ENCODE peak calls at places on chromosomes 1 and 21, in eight cellular contexts. Q is mesothelial cell of epicardium, B is fibroblast of pulmonary artery, R is neural progenitor cell, L is GM06990, H is A549, I is HFFc6, M is neural crest cell. D is an unnamed sample.

GRCh38 chr1:209406111-209406654 is 177.3 kb upstream of the CAMK1G start:
- DNase-seq in B (no peak), H (no peak), I (no peak), Q (no peak), L (no peak), M (no peak), R (no peak), D (no peak)

GRCh38 chr1:187092104-187092503 is 263.4 kb downstream of the PLA2G4A start:
- DNase-seq in H (no peak), B (no peak), M (no peak), I (no peak), L (no peak), Q (no peak), R (no peak), D (no peak)

GRCh38 chr1:77605246-77606026 is 77.0 kb downstream of the ZZZ3 start:
- DNase-seq in Q (no peak), H (no peak), B (peak), L (no peak), I (peak), M (no peak), R (no peak), D (no peak)

GRCh38 chr1:238153939-238154338 is 263.2 kb upstream of the ZP4 start:
- DNase-seq in Q (no peak), H (no peak), I (no peak), M (no peak), L (no peak), R (no peak), B (no peak), D (no peak)

GRCh38 chr1:85125891-85126290 is 74.9 kb downstream of the SYDE2 start:
- DNase-seq in R (no peak), H (no peak), B (no peak), L (no peak), M (no peak), Q (no peak), I (no peak), D (no peak)

GRCh38 chr1:71047635-71048607 is at the start of gene PTGER3:
- DNase-seq in R (peak), M (peak), L (peak), Q (peak), I (no peak), B (no peak), H (no peak), D (peak)

GRCh38 chr1:34361781-34362357 is 185.2 kb downstream of the C1orf94 start:
- DNase-seq in B (no peak), Q (peak), L (peak), H (no peak), R (no peak), I (no peak), M (no peak), D (no peak)

GRCh38 chr21:46168659-46169386 is 13.4 kb upstream of the FTCD start:
- DNase-seq in R (no peak), L (no peak), Q (no peak), I (no peak), H (no peak), M (no peak), B (no peak), D (no peak)

GRCh38 chr21:39863111-39863510 is 4.1 kb upstream of the PCP4 start:
- DNase-seq in R (no peak), H (no peak), Q (no peak), I (no peak), B (no peak), M (no peak), L (no peak), D (no peak)

GRCh38 chr21:21018841-21019240 is 20.6 kb downstream of the NCAM2 start:
- DNase-seq in B (no peak), M (no peak), Q (no peak), R (no peak), I (no peak), H (no peak), L (no peak), D (no peak)

GRCh38 chr1:9494936-9495758 is 44.1 kb upstream of the SLC25A33 start:
- DNase-seq in M (peak), Q (peak), L (peak), H (peak), I (no peak), B (peak), R (peak), D (peak)

GRCh38 chr1:165402517-165403111 is 42.3 kb downstream of the RXRG start:
- DNase-seq in M (no peak), I (no peak), L (no peak), B (no peak), Q (no peak), H (no peak), R (no peak), D (no peak)

GRCh38 chr1:15238789-15239188 is 8.2 kb upstream of the FHAD1 start:
- DNase-seq in Q (no peak), I (no peak), R (no peak), B (no peak), L (no peak), M (no peak), H (no peak), D (no peak)

GRCh38 chr21:42811960-42812359 is 67.4 kb downstream of the WDR4 start:
- DNase-seq in M (no peak), R (no peak), I (no peak), Q (no peak), H (no peak), B (no peak), L (no peak), D (no peak)

GRCh38 chr1:83845437-83846071 is 153.4 kb downstream of the TTLL7 start:
- DNase-seq in M (no peak), I (no peak), B (peak), R (no peak), L (no peak), Q (no peak), H (no peak), D (no peak)

GRCh38 chr1:116763116-116763786 is 9.0 kb downstream of the CD2 start:
- DNase-seq in B (peak), Q (no peak), M (no peak), H (no peak), I (no peak), L (no peak), R (no peak), D (no peak)

GRCh38 chr1:225655509-225656258 is 2.8 kb upstream of the ENAH start:
- DNase-seq in I (peak), M (no peak), R (peak), Q (no peak), B (peak), H (peak), L (no peak), D (no peak)
- TF ChIP-seq CTCF in I (peak), M (no peak), R (peak), Q (no peak), B (no peak), H (peak), L (no peak), D (no peak)

DNA sequence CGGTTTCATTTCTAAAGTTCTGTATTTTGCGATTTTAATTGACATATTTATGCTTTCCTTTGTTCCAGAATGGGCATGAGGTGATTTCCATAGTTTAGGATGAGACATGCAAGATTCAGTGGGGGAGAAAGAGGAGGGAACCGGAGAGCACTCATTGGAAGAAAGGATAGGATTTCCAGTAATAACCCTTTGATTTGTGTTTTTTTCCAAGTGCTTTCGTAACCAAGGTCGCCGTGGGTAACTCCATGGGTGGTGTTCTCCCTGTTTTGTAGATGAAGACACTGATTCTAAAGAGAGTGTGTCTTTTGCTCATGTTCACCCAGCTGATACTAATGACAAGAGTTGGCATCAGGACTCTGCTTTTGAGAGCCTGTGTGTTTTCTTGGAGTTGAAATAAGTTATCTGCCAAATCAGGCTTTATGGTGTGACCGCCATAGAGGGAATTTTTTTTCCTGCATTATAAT is 170.1 kb downstream of the DHRS3 start:
- DNase-seq in M (no peak), I (no peak), H (no peak), L (no peak), B (no peak), R (no peak), Q (no peak), D (no peak)
- TF ChIP-seq CTCF in M (no peak), I (no peak), H (no peak), L (no peak), B (no peak), R (no peak), Q (no peak), D (no peak)

GRCh38 chr1:96214982-96215381 is 506.6 kb upstream of the PTBP2 start:
- DNase-seq in L (no peak), M (no peak), Q (no peak), I (no peak), R (no peak), B (peak), H (no peak), D (no peak)
- TF ChIP-seq CTCF in L (no peak), M (no peak), Q (no peak), I (no peak), R (no peak), B (no peak), H (no peak), D (no peak)

GRCh38 chr1:87151500-87152421 is 176.9 kb upstream of the LMO4 start:
- DNase-seq in B (peak), H (no peak), I (no peak), Q (peak), L (peak), R (peak), M (peak), D (peak)
- TF ChIP-seq CTCF in B (peak), H (no peak), I (no peak), Q (no peak), L (peak), R (peak), M (peak), D (peak)

DNA sequence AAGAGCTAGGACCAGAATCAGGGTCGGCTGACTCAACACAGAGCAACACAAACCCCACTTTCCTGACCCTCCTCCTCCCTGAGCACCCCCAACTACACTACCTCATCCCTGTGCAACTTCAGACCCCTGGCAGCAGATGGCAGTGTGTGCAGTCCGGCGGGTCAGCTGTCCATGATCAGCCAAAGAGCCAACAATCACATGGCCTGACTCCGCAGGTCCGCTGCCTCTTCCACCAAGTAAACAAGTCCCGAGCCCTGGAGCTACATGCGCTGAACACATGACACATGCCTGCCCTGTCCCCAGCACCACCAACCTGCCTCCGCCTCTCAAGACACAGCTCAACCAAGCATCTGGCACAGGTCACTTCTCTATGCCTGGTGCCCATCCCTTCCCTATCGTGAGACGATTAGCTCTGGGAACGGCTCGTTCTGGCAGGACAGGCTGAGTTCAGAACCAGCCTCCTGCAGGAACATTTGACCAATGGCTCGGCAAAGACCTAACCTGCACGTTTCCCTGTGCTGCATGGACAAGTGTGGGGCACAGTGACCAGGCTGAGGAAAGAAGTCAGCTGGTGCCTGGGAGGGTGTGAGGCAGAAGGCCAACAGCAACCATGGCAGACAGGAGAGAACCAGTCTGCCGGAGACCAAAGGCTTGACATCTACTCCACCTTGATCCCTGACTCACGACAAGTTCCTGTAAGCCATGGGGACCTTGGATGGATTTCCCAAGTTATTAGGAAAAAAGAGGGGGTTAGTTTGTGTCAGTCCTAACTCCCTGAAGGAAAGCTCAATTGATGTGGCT is 60.3 kb downstream of the CD46 start:
- DNase-seq in L (no peak), M (no peak), H (peak), Q (no peak), R (peak), B (no peak), I (peak), D (no peak)
- TF ChIP-seq CTCF in L (peak), M (peak), H (peak), Q (no peak), R (peak), B (peak), I (peak), D (peak)

GRCh38 chr1:226666714-226667113 is 72.4 kb downstream of the ITPKB start:
- DNase-seq in M (no peak), L (no peak), R (no peak), B (no peak), H (no peak), Q (no peak), I (no peak), D (no peak)
- TF ChIP-seq CTCF in M (no peak), L (no peak), R (no peak), B (no peak), H (no peak), Q (no peak), I (no peak), D (no peak)

GRCh38 chr1:171985639-171986038 is 144.3 kb downstream of the DNM3 start:
- DNase-seq in M (peak), I (no peak), B (no peak), H (peak), Q (no peak), R (peak), L (no peak), D (no peak)
- TF ChIP-seq CTCF in M (peak), I (no peak), B (peak), H (peak), Q (no peak), R (peak), L (peak), D (no peak)

GRCh38 chr1:48938975-48939374 is 162.3 kb upstream of the BEND5 start:
- DNase-seq in R (no peak), M (no peak), L (no peak), B (no peak), H (no peak), Q (no peak), I (no peak), D (no peak)
- TF ChIP-seq CTCF in R (no peak), M (no peak), L (no peak), B (no peak), H (no peak), Q (no peak), I (no peak), D (no peak)

DNA sequence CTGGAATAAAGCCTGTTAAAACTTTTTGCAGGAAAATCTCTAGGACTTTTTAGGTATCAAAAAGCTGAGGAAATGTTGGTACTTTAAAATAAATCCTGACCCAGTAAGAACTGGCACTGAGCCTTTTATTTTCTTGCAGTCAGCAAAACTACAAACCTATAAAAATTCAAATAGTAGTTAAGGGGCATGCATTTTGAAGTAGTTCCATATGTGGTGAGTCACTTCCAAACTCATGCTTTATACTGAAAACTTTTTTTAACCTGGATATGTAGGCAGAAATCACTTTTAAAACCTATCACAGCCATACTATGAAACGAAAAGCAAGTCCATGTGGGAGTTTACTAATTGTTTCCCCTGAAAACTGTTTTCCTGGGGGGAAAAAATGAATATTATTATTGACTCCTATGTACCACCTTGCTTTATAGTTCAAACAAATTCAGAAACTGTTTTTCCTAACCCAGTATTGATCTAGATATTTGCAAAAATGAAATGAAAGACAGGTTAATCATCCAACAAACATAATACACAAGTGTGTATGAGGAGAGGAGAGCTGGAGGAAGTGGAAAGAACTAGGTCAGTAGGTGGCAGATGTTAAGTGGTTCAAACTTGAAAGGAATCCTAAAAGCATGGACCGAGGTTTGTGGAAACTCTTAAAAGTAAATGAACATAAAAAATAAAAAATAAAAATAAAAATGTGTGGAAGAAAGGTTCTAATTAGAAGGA is 30.5 kb downstream of the NRIP1 start:
- DNase-seq in L (no peak), Q (no peak), B (peak), R (no peak), H (no peak), M (no peak), I (peak), D (no peak)
- TF ChIP-seq CTCF in L (no peak), Q (no peak), B (no peak), R (no peak), H (no peak), M (no peak), I (no peak), D (no peak)